ENCODE peak calls at places on chromosomes 3 and 15, in eight cellular contexts. One of them, this sample, is unnamed. For H3K9me3, the result is how much of the 10 kb centered on the place peaks cover.

GRCh38 chr3:195060531-195061385 is 210.2 kb downstream of the XXYLT1 start:
- ATAC-seq in body of pancreas: no peak
- ATAC-seq in HCT116: no peak
- ATAC-seq in upper lobe of left lung: peak
- ATAC-seq in heart left ventricle: peak
- ATAC-seq in GM12878: no peak
- ATAC-seq in HepG2: peak
- ATAC-seq in A549: no peak
- ATAC-seq in this sample: no peak

GRCh38 chr15:78170848-78171773 is 21.9 kb downstream of the IDH3A start:
- ATAC-seq in A549: no peak
- ATAC-seq in body of pancreas: no peak
- ATAC-seq in heart left ventricle: peak
- ATAC-seq in HepG2: no peak
- ATAC-seq in GM12878: peak
- ATAC-seq in upper lobe of left lung: peak
- ATAC-seq in HCT116: no peak
- ATAC-seq in this sample: no peak

GRCh38 chr15:34986326-34987181 is 1.5 kb downstream of the ZNF770 start:
- ATAC-seq in heart left ventricle: no peak
- ATAC-seq in A549: no peak
- ATAC-seq in HepG2: no peak
- ATAC-seq in HCT116: no peak
- ATAC-seq in upper lobe of left lung: no peak
- ATAC-seq in GM12878: peak
- ATAC-seq in body of pancreas: no peak
- ATAC-seq in this sample: no peak

GRCh38 chr3:60303160-60303559 is 948.1 kb downstream of the FHIT start:
- ATAC-seq in upper lobe of left lung: no peak
- ATAC-seq in heart left ventricle: no peak
- ATAC-seq in GM12878: no peak
- ATAC-seq in A549: no peak
- ATAC-seq in HepG2: no peak
- ATAC-seq in body of pancreas: no peak
- ATAC-seq in HCT116: no peak
- ATAC-seq in this sample: no peak

GRCh38 chr3:36562945-36563344 is 182.6 kb downstream of the STAC start:
- ATAC-seq in body of pancreas: no peak
- ATAC-seq in A549: no peak
- ATAC-seq in HepG2: no peak
- ATAC-seq in GM12878: peak
- ATAC-seq in heart left ventricle: no peak
- ATAC-seq in HCT116: no peak
- ATAC-seq in upper lobe of left lung: no peak
- ATAC-seq in this sample: no peak

GRCh38 chr15:95839367-95839782 is 491.1 kb upstream of the NR2F2 start:
- ATAC-seq in heart left ventricle: no peak
- ATAC-seq in GM12878: peak
- ATAC-seq in HCT116: no peak
- ATAC-seq in HepG2: no peak
- ATAC-seq in upper lobe of left lung: no peak
- ATAC-seq in body of pancreas: no peak
- ATAC-seq in A549: no peak
- ATAC-seq in this sample: no peak

GRCh38 chr3:195551381-195551978 is 8.4 kb upstream of the PPP1R2 start:
- ATAC-seq in GM12878: no peak
- ATAC-seq in A549: no peak
- ATAC-seq in heart left ventricle: peak
- ATAC-seq in body of pancreas: no peak
- ATAC-seq in upper lobe of left lung: no peak
- ATAC-seq in HCT116: no peak
- ATAC-seq in HepG2: no peak
- ATAC-seq in this sample: no peak

GRCh38 chr15:86649277-86649676 is 569.6 kb downstream of the AGBL1 start:
- ATAC-seq in GM12878: no peak
- ATAC-seq in HCT116: no peak
- ATAC-seq in upper lobe of left lung: no peak
- ATAC-seq in A549: no peak
- ATAC-seq in body of pancreas: no peak
- ATAC-seq in heart left ventricle: no peak
- ATAC-seq in HepG2: no peak
- ATAC-seq in this sample: no peak

GRCh38 chr3:16536996-16537395 is 23.5 kb upstream of the RFTN1 start:
- ATAC-seq in HepG2: no peak
- ATAC-seq in GM12878: no peak
- ATAC-seq in heart left ventricle: no peak
- ATAC-seq in A549: no peak
- ATAC-seq in HCT116: no peak
- ATAC-seq in upper lobe of left lung: no peak
- ATAC-seq in body of pancreas: no peak
- ATAC-seq in this sample: no peak
- TF ChIP-seq POLR2A in HepG2: no peak
- TF ChIP-seq POLR2A in GM12878: no peak
- TF ChIP-seq POLR2A in heart left ventricle: no peak
- TF ChIP-seq POLR2A in A549: no peak
- TF ChIP-seq POLR2A in HCT116: no peak
- TF ChIP-seq POLR2A in upper lobe of left lung: no peak
- TF ChIP-seq POLR2A in body of pancreas: no peak
- TF ChIP-seq POLR2A in this sample: no peak

DNA sequence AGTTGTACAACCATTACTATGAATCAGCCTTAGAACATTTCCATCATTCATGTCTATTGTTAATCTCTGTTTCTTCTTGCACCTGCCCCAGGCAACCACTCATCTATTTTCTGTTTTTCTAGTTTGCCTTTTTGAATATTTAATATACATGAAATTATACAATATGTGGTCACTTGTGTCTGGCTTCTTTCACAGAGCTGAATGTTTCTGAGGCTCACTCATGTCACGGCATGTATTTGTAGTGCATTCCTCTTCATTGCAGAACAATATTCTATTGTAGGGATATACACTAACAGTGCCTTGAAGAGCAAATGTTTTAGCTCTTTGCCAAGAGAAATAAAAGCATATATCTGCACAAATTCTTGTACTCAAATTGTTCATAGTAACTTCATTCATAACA is 32.9 kb downstream of the CERS3 start:
- ATAC-seq in HepG2: no peak
- ATAC-seq in body of pancreas: no peak
- ATAC-seq in HCT116: no peak
- ATAC-seq in heart left ventricle: no peak
- ATAC-seq in upper lobe of left lung: no peak
- ATAC-seq in GM12878: no peak
- ATAC-seq in A549: no peak
- ATAC-seq in this sample: no peak
- H3K9me3 ChIP-seq in HepG2: under half
- H3K9me3 ChIP-seq in body of pancreas: under half
- H3K9me3 ChIP-seq in HCT116: under half
- H3K9me3 ChIP-seq in heart left ventricle: under half
- H3K9me3 ChIP-seq in upper lobe of left lung: under half
- H3K9me3 ChIP-seq in GM12878: under half
- H3K9me3 ChIP-seq in A549: under half
- H3K9me3 ChIP-seq in this sample: under half

GRCh38 chr3:127629462-127630403 is 748 bp downstream of the PODXL2 start:
- ATAC-seq in A549: no peak
- ATAC-seq in body of pancreas: peak
- ATAC-seq in HCT116: no peak
- ATAC-seq in heart left ventricle: no peak
- ATAC-seq in upper lobe of left lung: peak
- ATAC-seq in GM12878: peak
- ATAC-seq in HepG2: peak
- ATAC-seq in this sample: peak

GRCh38 chr3:127630811-127631714 is 2.1 kb downstream of the PODXL2 start:
- ATAC-seq in GM12878: no peak
- ATAC-seq in upper lobe of left lung: no peak
- ATAC-seq in body of pancreas: no peak
- ATAC-seq in HCT116: no peak
- ATAC-seq in heart left ventricle: no peak
- ATAC-seq in HepG2: no peak
- ATAC-seq in A549: no peak
- ATAC-seq in this sample: no peak

GRCh38 chr3:127628788-127629456 is at the start of gene PODXL2:
- ATAC-seq in upper lobe of left lung: peak
- ATAC-seq in body of pancreas: peak
- ATAC-seq in HCT116: peak
- ATAC-seq in HepG2: peak
- ATAC-seq in GM12878: no peak
- ATAC-seq in heart left ventricle: peak
- ATAC-seq in A549: peak
- ATAC-seq in this sample: peak

GRCh38 chr3:127632035-127632434 is 3.0 kb downstream of the PODXL2 start:
- ATAC-seq in HCT116: no peak
- ATAC-seq in A549: no peak
- ATAC-seq in body of pancreas: no peak
- ATAC-seq in HepG2: no peak
- ATAC-seq in heart left ventricle: no peak
- ATAC-seq in GM12878: no peak
- ATAC-seq in upper lobe of left lung: no peak
- ATAC-seq in this sample: no peak

DNA sequence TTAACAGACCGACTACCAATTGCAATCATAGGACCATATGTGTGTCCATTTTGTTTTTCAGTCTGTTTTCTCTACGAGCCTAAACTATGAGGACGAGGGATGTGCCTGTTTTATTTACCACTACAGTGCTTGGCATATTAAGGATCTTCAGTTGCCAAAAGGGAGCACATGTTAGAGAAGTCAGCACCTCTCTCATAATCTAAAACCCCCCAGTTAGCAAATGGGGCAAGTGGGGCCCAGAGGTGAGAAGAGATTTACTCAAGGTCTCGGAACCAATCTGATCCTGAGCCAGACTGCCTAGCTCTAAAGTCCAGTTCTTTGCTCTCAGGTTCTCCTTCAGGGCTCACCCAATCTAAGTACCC is 578 bp upstream of the PODXL2 start:
- ATAC-seq in body of pancreas: no peak
- ATAC-seq in upper lobe of left lung: no peak
- ATAC-seq in HCT116: no peak
- ATAC-seq in HepG2: no peak
- ATAC-seq in A549: no peak
- ATAC-seq in heart left ventricle: no peak
- ATAC-seq in GM12878: no peak
- ATAC-seq in this sample: no peak
- H3K27ac ChIP-seq in body of pancreas: no peak
- H3K27ac ChIP-seq in upper lobe of left lung: no peak
- H3K27ac ChIP-seq in HCT116: no peak
- H3K27ac ChIP-seq in HepG2: no peak
- H3K27ac ChIP-seq in A549: no peak
- H3K27ac ChIP-seq in heart left ventricle: no peak
- H3K27ac ChIP-seq in GM12878: no peak
- H3K27ac ChIP-seq in this sample: no peak

DNA sequence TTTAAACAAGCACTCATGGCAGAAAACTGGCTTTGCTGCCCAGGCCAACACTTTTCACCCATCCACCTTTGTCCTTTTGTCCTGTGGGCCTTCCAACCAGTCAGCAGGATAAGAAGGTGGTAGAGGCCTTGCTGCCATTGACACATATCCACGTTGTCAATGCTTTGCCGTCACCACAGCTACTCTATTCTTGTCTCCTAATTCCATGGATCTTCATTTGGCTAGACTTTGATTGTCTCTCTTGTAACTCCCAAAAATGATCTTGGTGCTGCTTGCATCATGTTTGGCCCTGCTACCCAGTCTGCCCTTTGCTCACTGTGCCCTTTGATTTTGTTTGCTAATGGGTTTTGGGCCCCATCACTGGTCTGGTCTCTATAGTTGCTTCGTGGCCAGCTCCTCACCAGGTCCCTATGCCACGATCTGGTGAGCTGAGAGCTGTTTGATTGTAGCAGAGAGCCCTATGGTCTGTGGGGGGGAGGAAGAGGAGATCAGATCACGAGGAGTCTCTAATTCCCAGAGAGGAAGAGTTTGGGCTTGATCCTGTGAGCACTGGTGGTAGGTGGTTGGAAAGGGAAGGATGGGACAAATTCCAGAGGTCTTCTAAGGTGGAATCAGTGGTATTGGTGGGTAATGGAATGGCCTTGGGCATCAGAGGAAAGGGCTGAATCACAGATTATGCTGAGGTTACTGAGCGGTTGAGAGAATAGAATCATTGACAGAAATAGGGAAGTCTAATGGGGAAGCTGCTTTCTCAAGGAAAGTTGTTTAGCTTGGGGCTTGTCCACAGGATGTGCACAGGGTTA is 40.3 kb downstream of the ABHD2 start:
- ATAC-seq in upper lobe of left lung: no peak
- ATAC-seq in body of pancreas: no peak
- ATAC-seq in HepG2: peak
- ATAC-seq in GM12878: peak
- ATAC-seq in heart left ventricle: no peak
- ATAC-seq in HCT116: no peak
- ATAC-seq in A549: no peak
- ATAC-seq in this sample: no peak
- TF ChIP-seq POLR2A in upper lobe of left lung: no peak
- TF ChIP-seq POLR2A in body of pancreas: no peak
- TF ChIP-seq POLR2A in HepG2: no peak
- TF ChIP-seq POLR2A in GM12878: no peak
- TF ChIP-seq POLR2A in heart left ventricle: no peak
- TF ChIP-seq POLR2A in HCT116: no peak
- TF ChIP-seq POLR2A in A549: no peak
- TF ChIP-seq POLR2A in this sample: no peak

DNA sequence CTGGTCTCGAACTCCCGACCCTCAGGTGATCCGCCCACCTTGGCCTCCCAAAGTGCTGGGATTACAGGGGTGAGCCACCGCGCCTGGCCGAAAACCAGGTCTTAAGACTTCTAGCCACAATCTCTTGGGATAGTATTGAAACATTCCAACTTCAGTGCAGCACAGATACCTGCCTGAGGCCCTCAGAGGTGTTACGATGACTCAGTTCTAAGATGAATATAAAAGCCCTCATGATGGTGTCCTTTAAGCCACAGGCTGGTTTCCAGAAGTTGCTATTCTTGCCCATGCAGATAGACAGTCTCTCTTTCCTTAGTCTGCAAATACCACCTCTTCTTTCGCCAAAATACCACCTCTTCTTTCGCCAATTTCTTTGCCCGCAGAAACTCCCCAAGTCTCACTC is 69.0 kb downstream of the RARB start:
- ATAC-seq in body of pancreas: no peak
- ATAC-seq in HepG2: no peak
- ATAC-seq in HCT116: no peak
- ATAC-seq in heart left ventricle: no peak
- ATAC-seq in GM12878: no peak
- ATAC-seq in A549: no peak
- ATAC-seq in upper lobe of left lung: no peak
- ATAC-seq in this sample: no peak
- H3K9me3 ChIP-seq in body of pancreas: under half
- H3K9me3 ChIP-seq in HepG2: under half
- H3K9me3 ChIP-seq in HCT116: under half
- H3K9me3 ChIP-seq in heart left ventricle: under half
- H3K9me3 ChIP-seq in GM12878: under half
- H3K9me3 ChIP-seq in A549: half or more
- H3K9me3 ChIP-seq in upper lobe of left lung: under half
- H3K9me3 ChIP-seq in this sample: under half

DNA sequence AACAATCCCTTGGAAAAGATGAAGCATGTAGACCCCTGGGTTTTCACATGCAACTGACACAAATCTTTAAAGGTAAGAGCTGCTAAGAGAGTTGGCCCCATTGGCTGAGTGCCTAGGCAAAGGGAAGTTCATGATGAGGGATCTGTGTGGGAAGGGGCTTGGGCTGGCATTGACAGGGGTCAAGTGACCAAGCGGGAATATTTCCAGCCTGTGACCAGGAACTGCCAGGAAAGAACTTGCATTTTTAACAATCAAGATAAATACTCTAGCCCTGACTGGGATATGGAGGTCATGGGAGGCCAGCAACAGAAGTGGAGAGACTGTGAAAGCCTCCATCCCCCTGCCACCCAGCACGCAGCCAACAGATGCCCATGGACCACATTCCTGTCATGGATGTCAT is 361.1 kb upstream of the ATP10A start:
- ATAC-seq in A549: no peak
- ATAC-seq in HepG2: no peak
- ATAC-seq in upper lobe of left lung: no peak
- ATAC-seq in body of pancreas: no peak
- ATAC-seq in GM12878: no peak
- ATAC-seq in heart left ventricle: no peak
- ATAC-seq in HCT116: no peak
- ATAC-seq in this sample: no peak
- H3K27ac ChIP-seq in A549: no peak
- H3K27ac ChIP-seq in HepG2: no peak
- H3K27ac ChIP-seq in upper lobe of left lung: no peak
- H3K27ac ChIP-seq in body of pancreas: no peak
- H3K27ac ChIP-seq in GM12878: no peak
- H3K27ac ChIP-seq in heart left ventricle: no peak
- H3K27ac ChIP-seq in HCT116: no peak
- H3K27ac ChIP-seq in this sample: no peak